ENCODE peak calls at places on chromosomes 1 and 21, in four cellular contexts. Q, K, T and U are unnamed samples.

GRCh38 chr21:44043613-44044012 is 31.5 kb downstream of the TRAPPC10 start:
- DNase-seq in Q (no peak), K (no peak), T (no peak), U (no peak)

GRCh38 chr21:30268608-30269197 is 14.0 kb downstream of the KRTAP24-1 start:
- DNase-seq in Q (no peak), K (no peak), T (no peak), U (no peak)

GRCh38 chr21:17343055-17343454 is 169.8 kb upstream of the CXADR start:
- DNase-seq in Q (peak; percentile 13), K (no peak), T (no peak), U (no peak)

GRCh38 chr21:34836103-34836932 is 167.5 kb downstream of the CLIC6 start:
- DNase-seq in Q (peak; percentile 100), K (peak; percentile 22), T (no peak), U (peak; percentile 34)

GRCh38 chr1:109933856-109934711 is 23.4 kb downstream of the CSF1 start:
- DNase-seq in Q (peak; percentile 96), K (no peak), T (no peak), U (no peak)

GRCh38 chr1:18486195-18486594 is 5.5 kb downstream of the KLHDC7A start:
- DNase-seq in Q (no peak), K (no peak), T (no peak), U (no peak)

GRCh38 chr1:159839135-159839849 is 12.6 kb downstream of the SLAMF8 start:
- DNase-seq in Q (no peak), K (no peak), T (no peak), U (no peak)

GRCh38 chr1:16091296-16091695 is 17.8 kb upstream of the FAM131C start:
- DNase-seq in Q (no peak), K (no peak), T (no peak), U (no peak)

GRCh38 chr1:98044766-98045165 is 123.9 kb upstream of the DPYD start:
- DNase-seq in Q (no peak), K (no peak), T (no peak), U (no peak)

GRCh38 chr1:162696286-162696862 is 64.1 kb downstream of the DDR2 start:
- DNase-seq in Q (peak; percentile 93), K (peak; percentile 82), T (peak; percentile 72), U (no peak)

GRCh38 chr1:33261344-33261743 is 5.1 kb downstream of the ZNF362 start:
- DNase-seq in Q (no peak), K (no peak), T (no peak), U (no peak)

GRCh38 chr1:228989992-228990827 is 254.9 kb downstream of the RHOU start:
- DNase-seq in Q (no peak), K (peak; percentile 73), T (peak; percentile 70), U (peak; percentile 21)

GRCh38 chr1:74652711-74653131 is 20.9 kb downstream of the ERICH3 start:
- DNase-seq in Q (peak; percentile 79), K (no peak), T (no peak), U (no peak)

GRCh38 chr1:3465091-3465934 is 10.8 kb downstream of the ARHGEF16 start:
- DNase-seq in Q (no peak), K (no peak), T (peak; percentile 9), U (no peak)

GRCh38 chr1:187476671-187477070 is 647.9 kb downstream of the PLA2G4A start:
- DNase-seq in Q (peak; percentile 20), K (no peak), T (no peak), U (no peak)

GRCh38 chr1:84726593-84727275 is 36.5 kb upstream of the SSX2IP start:
- DNase-seq in Q (peak; percentile 66), K (no peak), T (no peak), U (no peak)

GRCh38 chr1:115467196-115467595 is 129.1 kb upstream of the NGF start:
- DNase-seq in Q (no peak), K (no peak), T (no peak), U (no peak)

DNA sequence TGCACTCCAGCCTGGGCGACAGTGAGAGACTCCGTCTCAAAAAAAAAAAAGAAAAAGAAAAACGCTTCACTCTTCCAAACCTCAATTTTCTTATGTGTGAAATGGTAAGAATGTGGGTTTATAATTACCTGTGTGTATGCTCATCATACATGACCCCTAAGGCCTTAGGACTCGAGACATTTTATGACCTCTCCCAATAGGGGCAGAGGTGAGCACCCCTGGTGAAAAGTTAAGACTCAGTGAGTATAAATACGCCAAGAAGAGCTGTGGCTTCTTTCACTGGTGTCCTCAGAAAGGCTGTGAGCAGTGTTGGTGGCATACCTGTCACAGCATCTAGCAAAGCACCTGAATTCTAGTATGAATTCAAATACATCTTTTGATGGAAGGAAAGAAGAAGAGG is 7.8 kb upstream of the FCMR start:
- DNase-seq in Q (no peak), K (no peak), T (no peak), U (no peak)
- H3K4me1 ChIP-seq in Q (no peaks in the 10 kb centered on the region), K (no peaks in the 10 kb centered on the region), T (no peaks in the 10 kb centered on the region), U (no peaks in the 10 kb centered on the region)

DNA sequence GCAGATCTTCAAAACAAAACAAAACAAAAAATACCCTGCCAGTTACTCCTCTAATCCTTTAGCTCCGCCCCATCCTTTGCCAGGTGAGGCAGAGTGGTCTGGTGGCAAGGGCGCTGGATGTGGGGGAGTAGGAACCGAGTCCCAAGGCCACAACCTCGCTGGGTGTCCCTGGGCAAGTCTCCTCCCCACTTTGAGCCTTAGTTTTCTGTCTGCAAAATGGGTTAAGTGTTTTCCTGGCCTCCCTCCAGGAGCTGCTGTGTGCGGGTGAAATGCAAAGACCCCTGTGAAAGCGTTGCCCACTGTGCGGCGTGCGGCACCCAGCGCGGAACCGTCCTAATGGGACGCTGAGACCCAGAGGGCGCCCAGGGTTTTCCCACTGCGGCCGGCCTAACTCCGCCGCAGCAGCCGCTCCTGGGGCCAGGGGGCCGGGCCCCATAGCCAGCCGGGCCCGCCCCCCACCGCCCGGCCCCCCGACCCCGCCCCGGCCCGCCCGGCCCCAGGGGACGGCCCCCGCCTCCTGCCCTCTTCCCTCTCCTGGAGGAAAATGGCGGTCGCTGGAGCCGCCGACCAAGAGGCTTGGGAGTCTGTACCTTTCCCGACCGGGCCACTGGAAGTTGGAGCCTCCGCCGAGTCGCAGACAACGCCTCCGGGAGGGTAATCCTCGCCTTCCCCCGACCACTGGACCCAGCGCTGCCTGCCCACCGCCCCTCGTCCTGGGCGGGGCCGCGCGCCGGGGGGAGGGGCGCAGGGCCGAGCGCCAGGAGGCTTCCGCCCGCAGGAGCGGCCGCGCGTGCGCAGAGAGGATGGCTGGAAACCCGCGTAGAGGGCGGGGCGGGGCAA is at the start of the genes ERMAP and SVBP:
- DNase-seq in Q (peak; percentile 77), K (peak; percentile 94), T (peak; percentile 97), U (peak; percentile 65)
- H3K4me3 ChIP-seq in Q (peak within 1 kb of the TSS; percentile 94), K (peak within 1 kb of the TSS; percentile 87), T (peak within 1 kb of the TSS; percentile 55), U (peak within 1 kb of the TSS; percentile 97)

DNA sequence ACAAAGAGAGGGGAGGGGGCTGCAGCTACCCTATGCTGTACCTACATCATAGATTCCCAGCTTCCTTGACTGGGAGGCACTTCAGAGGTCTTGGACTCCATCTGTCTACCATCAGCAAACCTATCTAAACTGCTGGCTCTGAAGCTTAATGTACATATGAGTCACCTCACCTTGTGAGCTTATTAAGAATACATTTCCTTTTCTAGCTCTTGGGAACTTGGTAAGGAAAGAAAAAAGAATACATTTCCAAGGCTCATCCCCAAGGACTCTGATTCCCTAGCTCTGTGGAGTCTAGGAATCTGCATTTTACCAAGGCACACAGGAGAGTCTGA is 50.0 kb upstream of the PRELP start:
- DNase-seq in Q (peak; percentile 67), K (no peak), T (no peak), U (no peak)
- H3K27me3 ChIP-seq in Q (peaks cover 51% of the 10 kb centered on the region), K (no peaks in the 10 kb centered on the region), T (no peaks in the 10 kb centered on the region), U (no peaks in the 10 kb centered on the region)

DNA sequence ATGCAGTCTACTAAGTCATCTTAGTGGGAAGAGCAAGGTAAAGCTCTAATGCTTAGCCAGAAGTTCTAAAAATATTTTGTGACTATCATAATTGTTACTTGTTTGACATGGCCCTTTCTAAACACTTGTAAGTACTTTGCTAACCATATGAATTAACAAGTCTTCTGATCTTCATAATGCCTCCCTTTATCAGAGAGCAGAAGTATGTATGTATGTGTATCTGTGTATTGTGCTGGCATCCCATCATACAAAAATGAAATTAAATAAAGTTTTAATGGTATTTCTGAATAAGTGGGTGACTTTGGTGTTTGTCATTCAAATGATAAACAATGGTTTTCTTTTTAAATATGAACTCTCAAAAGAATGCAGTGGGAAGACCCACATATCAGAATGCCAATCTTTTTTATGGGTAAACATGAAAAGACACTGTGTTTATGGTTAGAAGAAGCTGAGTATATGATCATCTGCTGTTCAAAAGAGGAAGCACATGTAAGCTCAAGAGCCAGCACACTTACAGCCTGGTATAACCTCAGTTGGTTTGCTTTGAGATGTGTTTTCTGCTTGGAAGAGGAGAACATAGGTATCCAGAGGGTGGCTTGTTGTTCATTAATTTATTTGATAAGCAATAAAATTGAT is 159.6 kb downstream of the CLEC20A start:
- DNase-seq in Q (no peak), K (no peak), T (no peak), U (no peak)
- H3K4me1 ChIP-seq in Q (peaks cover 12% of the 10 kb centered on the region), K (peaks cover 33% of the 10 kb centered on the region), T (peaks cover 16% of the 10 kb centered on the region), U (peaks cover 15% of the 10 kb centered on the region)

GRCh38 chr1:30755334-30755733 is 2.2 kb downstream of the LAPTM5 start:
- DNase-seq in Q (no peak), K (no peak), T (no peak), U (no peak)
- H3K4me3 ChIP-seq in Q (no peak overlapping the region), K (no peak overlapping the region), T (no peak overlapping the region), U (peak overlapping the region; percentile 67)

GRCh38 chr1:197903196-197903514 is 725 bp downstream of the C1orf53 start:
- DNase-seq in Q (no peak), K (no peak), T (no peak), U (no peak)

GRCh38 chr1:197904126-197904787 is 1.8 kb downstream of the C1orf53 start:
- DNase-seq in Q (no peak), K (no peak), T (no peak), U (no peak)

GRCh38 chr1:197907846-197908616 is 5.6 kb downstream of the C1orf53 start:
- DNase-seq in Q (no peak), K (no peak), T (no peak), U (no peak)

GRCh38 chr1:197908695-197909336 is 6.4 kb downstream of the C1orf53 start:
- DNase-seq in Q (no peak), K (no peak), T (no peak), U (no peak)

DNA sequence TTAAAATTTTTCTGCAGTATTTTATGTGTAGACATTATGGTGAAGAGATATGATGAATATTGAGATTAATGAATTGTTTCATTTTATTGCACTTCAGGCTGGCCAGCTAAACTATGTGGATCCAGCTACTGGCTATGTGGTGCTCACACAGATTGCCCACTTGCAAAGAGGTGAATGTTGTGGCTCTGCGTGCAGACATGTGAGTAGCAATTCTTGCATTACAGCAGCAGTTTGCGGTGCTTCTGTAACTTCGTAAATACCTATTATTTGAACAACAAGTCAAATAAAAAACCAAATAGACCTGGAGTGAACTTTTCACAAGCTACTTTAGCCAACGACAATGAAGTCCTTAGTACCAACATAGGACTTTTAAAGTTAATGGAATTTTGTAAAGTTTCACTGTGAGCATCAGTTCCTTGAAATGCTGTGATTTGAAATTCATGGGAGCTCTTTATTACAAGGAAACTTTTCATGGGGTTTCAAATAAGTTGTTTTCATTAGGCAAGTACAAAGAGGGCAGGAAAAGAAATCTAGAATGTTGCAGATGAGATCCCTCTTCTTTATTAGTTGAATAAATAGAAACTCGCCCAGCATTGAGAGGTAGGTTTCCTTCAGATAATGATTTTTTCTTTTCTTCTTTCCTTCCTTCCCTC is 3.4 kb downstream of the C1orf53 start:
- DNase-seq in Q (no peak), K (no peak), T (no peak), U (no peak)
- H3K27me3 ChIP-seq in Q (peaks cover 38% of the 10 kb centered on the region), K (peaks cover 36% of the 10 kb centered on the region), T (peaks cover 84% of the 10 kb centered on the region), U (peaks cover 35% of the 10 kb centered on the region)

GRCh38 chr1:8205771-8206170 is 112.1 kb upstream of the SLC45A1 start:
- DNase-seq in Q (no peak), K (no peak), T (no peak), U (no peak)
- H3K4me1 ChIP-seq in Q (peaks cover 27% of the 10 kb centered on the region), K (peaks cover 13% of the 10 kb centered on the region), T (peaks cover 5% of the 10 kb centered on the region), U (peaks cover 28% of the 10 kb centered on the region)

GRCh38 chr1:29122987-29123870 is 474 bp downstream of the TMEM200B start:
- DNase-seq in Q (peak; percentile 16), K (peak; percentile 32), T (peak; percentile 40), U (no peak)
- H3K4me3 ChIP-seq in Q (peak overlapping the region; percentile 54), K (peak overlapping the region; percentile 76), T (peak overlapping the region; percentile 68), U (peak overlapping the region; percentile 97)